ENCODE peak calls at places on chromosomes 16 and 17, in five cellular contexts. One of them, this sample, is unnamed.

GRCh38 chr17:80807014-80807413 is 184.6 kb upstream of the CHMP6 start:
- DNase-seq in C1 segment of cervical spinal cord: no peak
- DNase-seq in endodermal cell: no peak
- DNase-seq in stimulated activated CD4-positive, alpha-beta T cell treated with anti-CD3 and anti-CD28 coated beads, Interleukin-1b, Interleukin-23, amount 100 ng/mL, for 24 hours: no peak
- DNase-seq in SJCRH30: no peak
- DNase-seq in this sample: no peak

GRCh38 chr17:69677130-69677529 is 262.6 kb downstream of the MAP2K6 start:
- DNase-seq in stimulated activated CD4-positive, alpha-beta T cell treated with anti-CD3 and anti-CD28 coated beads, Interleukin-1b, Interleukin-23, amount 100 ng/mL, for 24 hours: no peak
- DNase-seq in endodermal cell: no peak
- DNase-seq in C1 segment of cervical spinal cord: no peak
- DNase-seq in SJCRH30: no peak
- DNase-seq in this sample: no peak

GRCh38 chr17:73223626-73224616 is 31.1 kb downstream of the COG1 start:
- DNase-seq in endodermal cell: no peak
- DNase-seq in SJCRH30: no peak
- DNase-seq in stimulated activated CD4-positive, alpha-beta T cell treated with anti-CD3 and anti-CD28 coated beads, Interleukin-1b, Interleukin-23, amount 100 ng/mL, for 24 hours: no peak
- DNase-seq in C1 segment of cervical spinal cord: no peak
- DNase-seq in this sample: no peak

GRCh38 chr16:20844588-20844987 is 38.3 kb downstream of the REXO5 start:
- DNase-seq in stimulated activated CD4-positive, alpha-beta T cell treated with anti-CD3 and anti-CD28 coated beads, Interleukin-1b, Interleukin-23, amount 100 ng/mL, for 24 hours: no peak
- DNase-seq in endodermal cell: no peak
- DNase-seq in C1 segment of cervical spinal cord: no peak
- DNase-seq in SJCRH30: no peak
- DNase-seq in this sample: no peak

GRCh38 chr17:17313350-17313991 is 10.3 kb downstream of the NT5M start:
- DNase-seq in stimulated activated CD4-positive, alpha-beta T cell treated with anti-CD3 and anti-CD28 coated beads, Interleukin-1b, Interleukin-23, amount 100 ng/mL, for 24 hours: peak
- DNase-seq in endodermal cell: peak
- DNase-seq in C1 segment of cervical spinal cord: no peak
- DNase-seq in SJCRH30: no peak
- DNase-seq in this sample: peak

GRCh38 chr16:89189358-89190025 is 10.8 kb downstream of the SLC22A31 start:
- DNase-seq in SJCRH30: no peak
- DNase-seq in endodermal cell: peak
- DNase-seq in stimulated activated CD4-positive, alpha-beta T cell treated with anti-CD3 and anti-CD28 coated beads, Interleukin-1b, Interleukin-23, amount 100 ng/mL, for 24 hours: no peak
- DNase-seq in C1 segment of cervical spinal cord: no peak
- DNase-seq in this sample: no peak

GRCh38 chr17:76737082-76737675 is at the start of gene SRSF2:
- DNase-seq in SJCRH30: peak
- DNase-seq in stimulated activated CD4-positive, alpha-beta T cell treated with anti-CD3 and anti-CD28 coated beads, Interleukin-1b, Interleukin-23, amount 100 ng/mL, for 24 hours: peak
- DNase-seq in endodermal cell: peak
- DNase-seq in C1 segment of cervical spinal cord: peak
- DNase-seq in this sample: peak

GRCh38 chr17:17315142-17315821 is 12.1 kb downstream of the NT5M start:
- DNase-seq in C1 segment of cervical spinal cord: no peak
- DNase-seq in stimulated activated CD4-positive, alpha-beta T cell treated with anti-CD3 and anti-CD28 coated beads, Interleukin-1b, Interleukin-23, amount 100 ng/mL, for 24 hours: no peak
- DNase-seq in endodermal cell: peak
- DNase-seq in SJCRH30: peak
- DNase-seq in this sample: no peak

GRCh38 chr17:66747561-66748275 is 87.2 kb upstream of the CACNG5 start:
- DNase-seq in SJCRH30: no peak
- DNase-seq in C1 segment of cervical spinal cord: no peak
- DNase-seq in endodermal cell: no peak
- DNase-seq in stimulated activated CD4-positive, alpha-beta T cell treated with anti-CD3 and anti-CD28 coated beads, Interleukin-1b, Interleukin-23, amount 100 ng/mL, for 24 hours: no peak
- DNase-seq in this sample: peak

GRCh38 chr17:83152745-83153611 is 73.6 kb downstream of the METRNL start:
- DNase-seq in C1 segment of cervical spinal cord: no peak
- DNase-seq in endodermal cell: peak
- DNase-seq in SJCRH30: peak
- DNase-seq in stimulated activated CD4-positive, alpha-beta T cell treated with anti-CD3 and anti-CD28 coated beads, Interleukin-1b, Interleukin-23, amount 100 ng/mL, for 24 hours: no peak
- DNase-seq in this sample: no peak

GRCh38 chr17:67376509-67376891 is 581 bp upstream of the PITPNC1 start:
- DNase-seq in endodermal cell: no peak
- DNase-seq in stimulated activated CD4-positive, alpha-beta T cell treated with anti-CD3 and anti-CD28 coated beads, Interleukin-1b, Interleukin-23, amount 100 ng/mL, for 24 hours: no peak
- DNase-seq in SJCRH30: peak
- DNase-seq in C1 segment of cervical spinal cord: peak
- DNase-seq in this sample: peak

GRCh38 chr17:39110435-39111136 is 40.9 kb downstream of the PLXDC1 start:
- DNase-seq in SJCRH30: no peak
- DNase-seq in endodermal cell: peak
- DNase-seq in C1 segment of cervical spinal cord: no peak
- DNase-seq in stimulated activated CD4-positive, alpha-beta T cell treated with anti-CD3 and anti-CD28 coated beads, Interleukin-1b, Interleukin-23, amount 100 ng/mL, for 24 hours: no peak
- DNase-seq in this sample: peak

GRCh38 chr16:57299009-57299718 is 14.7 kb upstream of the PLLP start:
- DNase-seq in C1 segment of cervical spinal cord: no peak
- DNase-seq in SJCRH30: peak
- DNase-seq in endodermal cell: no peak
- DNase-seq in stimulated activated CD4-positive, alpha-beta T cell treated with anti-CD3 and anti-CD28 coated beads, Interleukin-1b, Interleukin-23, amount 100 ng/mL, for 24 hours: no peak
- DNase-seq in this sample: no peak

GRCh38 chr17:68029512-68030215 is 5.9 kb upstream of the KPNA2 start:
- DNase-seq in C1 segment of cervical spinal cord: no peak
- DNase-seq in endodermal cell: no peak
- DNase-seq in SJCRH30: peak
- DNase-seq in stimulated activated CD4-positive, alpha-beta T cell treated with anti-CD3 and anti-CD28 coated beads, Interleukin-1b, Interleukin-23, amount 100 ng/mL, for 24 hours: no peak
- DNase-seq in this sample: no peak

GRCh38 chr17:9266031-9266680 is 244.8 kb downstream of the NTN1 start:
- DNase-seq in C1 segment of cervical spinal cord: no peak
- DNase-seq in SJCRH30: no peak
- DNase-seq in stimulated activated CD4-positive, alpha-beta T cell treated with anti-CD3 and anti-CD28 coated beads, Interleukin-1b, Interleukin-23, amount 100 ng/mL, for 24 hours: no peak
- DNase-seq in endodermal cell: no peak
- DNase-seq in this sample: no peak

GRCh38 chr17:34275881-34276280 is 5.9 kb downstream of the CCL7 start:
- DNase-seq in C1 segment of cervical spinal cord: no peak
- DNase-seq in stimulated activated CD4-positive, alpha-beta T cell treated with anti-CD3 and anti-CD28 coated beads, Interleukin-1b, Interleukin-23, amount 100 ng/mL, for 24 hours: no peak
- DNase-seq in endodermal cell: no peak
- DNase-seq in SJCRH30: no peak
- DNase-seq in this sample: peak

GRCh38 chr16:67016143-67016542 is 12.8 kb upstream of the CBFB start:
- DNase-seq in C1 segment of cervical spinal cord: no peak
- DNase-seq in endodermal cell: peak
- DNase-seq in SJCRH30: no peak
- DNase-seq in stimulated activated CD4-positive, alpha-beta T cell treated with anti-CD3 and anti-CD28 coated beads, Interleukin-1b, Interleukin-23, amount 100 ng/mL, for 24 hours: no peak
- DNase-seq in this sample: no peak

GRCh38 chr16:25868966-25869365 is 177.2 kb downstream of the HS3ST4 start:
- DNase-seq in endodermal cell: no peak
- DNase-seq in C1 segment of cervical spinal cord: no peak
- DNase-seq in SJCRH30: no peak
- DNase-seq in stimulated activated CD4-positive, alpha-beta T cell treated with anti-CD3 and anti-CD28 coated beads, Interleukin-1b, Interleukin-23, amount 100 ng/mL, for 24 hours: no peak
- DNase-seq in this sample: no peak

GRCh38 chr17:65278050-65278819 is 141.1 kb downstream of the RGS9 start:
- DNase-seq in C1 segment of cervical spinal cord: peak
- DNase-seq in SJCRH30: peak
- DNase-seq in stimulated activated CD4-positive, alpha-beta T cell treated with anti-CD3 and anti-CD28 coated beads, Interleukin-1b, Interleukin-23, amount 100 ng/mL, for 24 hours: no peak
- DNase-seq in endodermal cell: peak
- DNase-seq in this sample: peak

GRCh38 chr17:4738136-4739121 is 1.2 kb upstream of the ZMYND15 start:
- DNase-seq in endodermal cell: peak
- DNase-seq in C1 segment of cervical spinal cord: no peak
- DNase-seq in SJCRH30: no peak
- DNase-seq in stimulated activated CD4-positive, alpha-beta T cell treated with anti-CD3 and anti-CD28 coated beads, Interleukin-1b, Interleukin-23, amount 100 ng/mL, for 24 hours: no peak
- DNase-seq in this sample: no peak

GRCh38 chr16:81593481-81593880 is 148.9 kb downstream of the CMIP start:
- DNase-seq in SJCRH30: no peak
- DNase-seq in C1 segment of cervical spinal cord: no peak
- DNase-seq in stimulated activated CD4-positive, alpha-beta T cell treated with anti-CD3 and anti-CD28 coated beads, Interleukin-1b, Interleukin-23, amount 100 ng/mL, for 24 hours: no peak
- DNase-seq in endodermal cell: no peak
- DNase-seq in this sample: no peak

GRCh38 chr17:35432176-35433074 is at the start of gene SLFN12:
- DNase-seq in C1 segment of cervical spinal cord: peak
- DNase-seq in stimulated activated CD4-positive, alpha-beta T cell treated with anti-CD3 and anti-CD28 coated beads, Interleukin-1b, Interleukin-23, amount 100 ng/mL, for 24 hours: no peak
- DNase-seq in endodermal cell: peak
- DNase-seq in SJCRH30: peak
- DNase-seq in this sample: peak

GRCh38 chr17:38877130-38877851 is 7.4 kb downstream of the LASP1 start:
- DNase-seq in endodermal cell: peak
- DNase-seq in C1 segment of cervical spinal cord: no peak
- DNase-seq in SJCRH30: no peak
- DNase-seq in stimulated activated CD4-positive, alpha-beta T cell treated with anti-CD3 and anti-CD28 coated beads, Interleukin-1b, Interleukin-23, amount 100 ng/mL, for 24 hours: no peak
- DNase-seq in this sample: no peak

GRCh38 chr16:49816782-49817370 is 39.0 kb downstream of the ZNF423 start:
- DNase-seq in SJCRH30: no peak
- DNase-seq in endodermal cell: no peak
- DNase-seq in stimulated activated CD4-positive, alpha-beta T cell treated with anti-CD3 and anti-CD28 coated beads, Interleukin-1b, Interleukin-23, amount 100 ng/mL, for 24 hours: no peak
- DNase-seq in C1 segment of cervical spinal cord: no peak
- DNase-seq in this sample: no peak

GRCh38 chr16:75527825-75528299 is 8.0 kb downstream of the CHST5 start:
- DNase-seq in C1 segment of cervical spinal cord: no peak
- DNase-seq in SJCRH30: no peak
- DNase-seq in endodermal cell: no peak
- DNase-seq in stimulated activated CD4-positive, alpha-beta T cell treated with anti-CD3 and anti-CD28 coated beads, Interleukin-1b, Interleukin-23, amount 100 ng/mL, for 24 hours: no peak
- DNase-seq in this sample: no peak

GRCh38 chr17:12133183-12133582 is 112.5 kb downstream of the MAP2K4 start:
- DNase-seq in endodermal cell: no peak
- DNase-seq in SJCRH30: peak
- DNase-seq in C1 segment of cervical spinal cord: no peak
- DNase-seq in stimulated activated CD4-positive, alpha-beta T cell treated with anti-CD3 and anti-CD28 coated beads, Interleukin-1b, Interleukin-23, amount 100 ng/mL, for 24 hours: no peak
- DNase-seq in this sample: peak